ENCODE peak calls at places on chromosomes 16 and 17, in five cellular contexts. K is sigmoid colon, Y is neuronal stem cell, F is Peyer's patch, L is stomach. E is an unnamed sample.

GRCh38 chr16:75064403-75065148 is 52.0 kb downstream of the LDHD start:
- DNase-seq in Y (no peak), K (no peak), L (peak; percentile 76), F (peak; percentile 75), E (no peak)

GRCh38 chr17:59845595-59846390 is 47.0 kb downstream of the TUBD1 start:
- DNase-seq in K (peak; percentile 69), Y (no peak), L (peak; percentile 73), F (peak; percentile 81), E (peak; percentile 46)

GRCh38 chr16:56726926-56727325 is 3.0 kb upstream of the NUP93 start:
- DNase-seq in Y (no peak), F (no peak), K (no peak), L (no peak), E (no peak)

GRCh38 chr17:41483991-41484826 is 3.3 kb upstream of the KRT35 start:
- DNase-seq in Y (no peak), F (no peak), L (no peak), K (no peak), E (no peak)

GRCh38 chr17:62825182-62825581 is 17.1 kb upstream of the MARCHF10 start:
- DNase-seq in F (no peak), L (no peak), K (no peak), Y (no peak), E (no peak)

GRCh38 chr17:7825206-7825980 is 8.6 kb upstream of the KDM6B start:
- DNase-seq in Y (no peak), F (no peak), K (peak; percentile 32), L (no peak), E (no peak)

GRCh38 chr16:82331974-82332750 is 162.1 kb upstream of the MPHOSPH6 start:
- DNase-seq in Y (no peak), K (no peak), F (no peak), L (peak; percentile 33), E (no peak)

GRCh38 chr17:61997649-61998048 is 67.4 kb downstream of the MED13 start:
- DNase-seq in Y (no peak), K (no peak), F (no peak), L (no peak), E (no peak)

GRCh38 chr17:226773-227580 is 45.5 kb upstream of the DOC2B start:
- DNase-seq in F (no peak), Y (no peak), K (peak; percentile 54), L (no peak), E (peak; percentile 52)

GRCh38 chr17:81383504-81384421 is 11.5 kb upstream of the BAHCC1 start:
- DNase-seq in F (no peak), K (no peak), L (no peak), Y (no peak), E (no peak)

GRCh38 chr17:81386646-81387234 is 8.5 kb upstream of the BAHCC1 start:
- DNase-seq in L (peak; percentile 56), F (no peak), K (no peak), Y (no peak), E (peak; percentile 82)

GRCh38 chr17:81384929-81385319 is 10.3 kb upstream of the BAHCC1 start:
- DNase-seq in K (peak; percentile 69), F (no peak), Y (no peak), L (no peak), E (no peak)

GRCh38 chr17:81386141-81386645 is 9.1 kb upstream of the BAHCC1 start:
- DNase-seq in K (peak; percentile 83), L (no peak), F (no peak), Y (no peak), E (peak; percentile 86)

GRCh38 chr17:81385320-81386111 is 9.7 kb upstream of the BAHCC1 start:
- DNase-seq in L (no peak), F (peak; percentile 64), Y (no peak), K (peak; percentile 74), E (no peak)
- H3K4me3 ChIP-seq in L (no peak overlapping the region), F (no peak overlapping the region), Y (no peak overlapping the region), K (no peak overlapping the region), E (no peak overlapping the region)

DNA sequence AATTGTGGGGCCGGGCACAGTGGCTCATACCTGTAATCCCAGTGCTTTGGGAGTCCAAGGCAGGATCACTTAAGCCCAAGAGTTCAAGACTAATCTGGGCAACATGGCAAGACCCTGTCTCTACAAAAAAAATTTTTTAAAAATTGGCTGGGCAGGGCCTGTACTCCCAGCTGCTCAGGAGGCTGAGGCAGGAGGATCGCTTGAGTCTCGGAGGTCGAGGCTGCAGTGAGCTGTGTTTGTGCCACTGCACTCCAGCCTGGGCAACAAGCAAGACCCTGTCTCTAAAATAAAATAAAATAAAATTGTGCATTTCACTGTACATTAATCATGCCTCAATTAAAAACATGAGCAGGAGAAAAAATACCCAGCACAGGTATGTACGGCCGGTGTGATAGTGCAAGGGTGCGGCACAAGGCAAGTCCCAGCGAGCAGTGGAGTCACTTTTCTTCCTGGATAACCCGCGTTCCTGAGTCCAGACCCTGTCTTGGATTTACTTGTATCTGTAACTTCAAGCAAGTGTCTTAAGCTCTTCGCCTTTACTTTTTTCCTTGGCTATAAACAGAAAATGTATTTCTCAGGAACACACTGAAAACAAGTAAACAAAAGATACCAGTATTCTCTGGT is 11.4 kb downstream of the ZDHHC7 start:
- DNase-seq in F (no peak), K (no peak), Y (no peak), L (peak; percentile 50), E (no peak)
- H3K4me1 ChIP-seq in F (peaks cover 8% of the 10 kb centered on the region), K (peaks cover 88% of the 10 kb centered on the region), Y (peaks cover 18% of the 10 kb centered on the region), L (peaks cover 100% of the 10 kb centered on the region), E (peaks cover 14% of the 10 kb centered on the region)

GRCh38 chr17:72975509-72975908 is 117.0 kb downstream of the SLC39A11 start:
- DNase-seq in K (no peak), L (no peak), Y (no peak), F (no peak), E (no peak)
- H3K4me3 ChIP-seq in K (no peak overlapping the region), L (no peak overlapping the region), Y (no peak overlapping the region), F (no peak overlapping the region), E (no peak overlapping the region)

GRCh38 chr17:57490890-57491289 is 234.6 kb downstream of the MSI2 start:
- DNase-seq in Y (no peak), K (peak; percentile 32), F (no peak), L (no peak), E (no peak)

GRCh38 chr17:57489321-57489720 is 233.0 kb downstream of the MSI2 start:
- DNase-seq in K (no peak), F (no peak), Y (no peak), L (no peak), E (no peak)

GRCh38 chr17:57493171-57493570 is 236.8 kb downstream of the MSI2 start:
- DNase-seq in F (no peak), Y (no peak), L (no peak), K (no peak), E (no peak)

GRCh38 chr17:57488856-57489255 is 232.5 kb downstream of the MSI2 start:
- DNase-seq in Y (no peak), F (no peak), K (no peak), L (no peak), E (no peak)

GRCh38 chr17:57490446-57490845 is 234.1 kb downstream of the MSI2 start:
- DNase-seq in F (no peak), Y (no peak), K (no peak), L (no peak), E (no peak)
- H3K4me1 ChIP-seq in F (no peaks in the 10 kb centered on the region), Y (peaks cover 21% of the 10 kb centered on the region), K (peaks cover 31% of the 10 kb centered on the region), L (peaks cover 11% of the 10 kb centered on the region), E (peaks cover 15% of the 10 kb centered on the region)

GRCh38 chr17:77449373-77449907 is 308.7 kb downstream of the SEC14L1 start:
- DNase-seq in F (no peak), L (no peak), Y (no peak), K (no peak), E (no peak)
- H3K4me3 ChIP-seq in F (peak overlapping the region; percentile 55), L (no peak overlapping the region), Y (peak overlapping the region; percentile 70), K (peak overlapping the region; percentile 60), E (no peak overlapping the region)

GRCh38 chr17:5419959-5420653 is at the start of gene RPAIN:
- DNase-seq in K (peak; percentile 93), Y (no peak), L (peak; percentile 88), F (peak; percentile 96), E (peak; percentile 94)

GRCh38 chr17:5422505-5422904 is 2.5 kb downstream of the RPAIN start:
- DNase-seq in K (no peak), Y (no peak), F (no peak), L (no peak), E (no peak)

GRCh38 chr17:5419356-5419958 is at the start of gene NUP88:
- DNase-seq in F (peak; percentile 98), K (peak; percentile 98), L (peak; percentile 94), Y (peak; percentile 96), E (peak; percentile 98)

GRCh38 chr17:5416886-5417285 is 2.6 kb downstream of the NUP88 start:
- DNase-seq in F (no peak), K (no peak), L (no peak), Y (no peak), E (no peak)

DNA sequence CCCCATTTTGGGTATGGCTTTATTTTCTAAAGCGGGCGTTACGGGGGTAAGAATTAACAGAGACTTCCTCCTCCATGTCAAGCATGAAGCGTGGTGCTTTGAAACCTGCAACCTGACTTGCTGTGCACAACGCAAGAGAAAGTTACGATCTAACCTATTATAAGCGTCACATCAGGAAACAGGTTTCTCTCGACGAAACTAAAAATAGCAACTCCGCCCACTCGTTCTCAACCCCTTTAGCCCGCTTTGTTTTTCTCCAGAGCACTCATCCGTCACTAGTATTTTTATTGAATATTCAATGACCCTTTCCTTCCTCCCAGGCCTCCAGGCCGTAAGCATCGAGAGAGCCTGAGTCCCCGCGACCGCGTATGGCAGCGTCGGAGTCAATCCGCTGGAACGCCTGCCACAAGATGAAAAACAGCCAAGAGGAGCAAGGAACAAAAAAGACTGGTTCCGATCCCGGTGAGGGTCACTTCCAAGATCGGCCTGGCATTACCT is 555 bp downstream of the NUP88 start:
- DNase-seq in Y (peak; percentile 20), F (peak; percentile 86), K (no peak), L (peak; percentile 52), E (peak; percentile 78)
- H3K4me1 ChIP-seq in Y (peaks cover 2% of the 10 kb centered on the region), F (no peaks in the 10 kb centered on the region), K (peaks cover 26% of the 10 kb centered on the region), L (peaks cover 66% of the 10 kb centered on the region), E (peaks cover 8% of the 10 kb centered on the region)

DNA sequence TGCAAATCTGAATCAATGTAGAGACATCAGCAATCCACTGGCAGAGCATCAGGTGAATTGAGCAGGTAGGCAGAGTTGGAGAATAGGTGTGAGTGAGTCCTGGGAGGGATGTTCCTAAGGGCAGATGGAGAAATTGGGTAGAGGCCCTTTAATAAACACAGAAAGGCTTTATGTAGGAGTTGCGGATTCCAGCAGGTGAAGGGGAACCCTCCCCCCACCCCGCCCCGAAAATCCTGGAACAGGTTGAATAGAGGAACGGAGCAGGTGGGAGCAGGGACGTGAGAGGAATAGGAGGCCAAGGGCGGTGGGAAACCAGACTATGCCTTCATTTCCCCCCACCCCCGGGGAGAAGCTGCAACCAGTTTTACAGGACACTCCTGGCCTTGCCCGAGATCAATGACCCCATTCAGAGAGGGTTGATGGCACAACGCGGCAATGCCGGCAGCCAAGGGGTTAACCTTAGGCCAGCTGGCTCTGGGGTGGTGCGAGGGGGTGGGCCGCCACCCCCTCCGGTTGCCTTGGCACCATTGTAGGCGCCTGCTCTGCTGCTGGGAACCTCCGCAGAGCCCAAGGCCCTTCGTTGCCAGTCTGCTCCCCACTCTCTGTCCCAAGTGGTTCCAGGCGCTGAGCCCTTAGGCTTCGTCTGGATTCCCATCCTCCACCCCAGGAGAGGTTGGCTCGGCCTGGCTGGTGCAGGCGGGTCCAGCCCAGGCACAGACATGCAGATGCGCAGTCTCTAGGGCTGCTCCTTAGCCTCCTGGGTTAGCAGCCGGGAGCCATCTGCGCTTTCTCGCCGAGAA is 814 bp upstream of the RUNDC3A start:
- DNase-seq in L (no peak), Y (no peak), F (no peak), K (peak; percentile 85), E (peak; percentile 84)
- H3K4me3 ChIP-seq in L (peak overlapping the region; percentile 51), Y (peak overlapping the region; percentile 47), F (no peak overlapping the region), K (peak overlapping the region; percentile 54), E (peak overlapping the region; percentile 23)

E was measured in kidney.